ENCODE peak calls at places on chromosomes 5 and 9, in seven cellular contexts. B, U, O, C, E, Y and K are unnamed samples. For H3K9me3, the result is how much of the 10 kb centered on the place peaks cover.

GRCh38 chr5:174610968-174611367 is 113.4 kb upstream of the MSX2 start:
- DNase-seq in B (no peak), U (peak), O (no peak), C (no peak), E (no peak), Y (peak), K (no peak)

GRCh38 chr5:34684281-34684979 is 28.3 kb downstream of the RAI14 start:
- DNase-seq in B (no peak), U (no peak), O (peak), C (peak), E (peak), Y (no peak), K (no peak)

GRCh38 chr9:117917873-117918272 is 213.7 kb downstream of the TLR4 start:
- DNase-seq in B (no peak), U (no peak), O (no peak), C (no peak), E (no peak), Y (no peak), K (no peak)

GRCh38 chr5:67209141-67209771 is 12.7 kb upstream of the CD180 start:
- DNase-seq in B (peak), U (peak), O (peak), C (peak), E (peak), Y (peak), K (peak)

GRCh38 chr9:134781895-134782294 is 98.7 kb upstream of the FCN2 start:
- DNase-seq in B (no peak), U (no peak), O (peak), C (no peak), E (no peak), Y (no peak), K (no peak)

GRCh38 chr5:155768342-155768741 is 558.6 kb upstream of the SGCD start:
- DNase-seq in B (no peak), U (no peak), O (no peak), C (no peak), E (no peak), Y (no peak), K (no peak)

GRCh38 chr9:131714161-131714646 is 25.7 kb downstream of the RAPGEF1 start:
- DNase-seq in B (peak), U (peak), O (no peak), C (peak), E (peak), Y (peak), K (peak)

GRCh38 chr5:138653502-138653901 is 78.3 kb upstream of the HSPA9 start:
- DNase-seq in B (no peak), U (no peak), O (peak), C (no peak), E (no peak), Y (peak), K (no peak)

GRCh38 chr5:119267958-119268386 is 87.8 kb upstream of the TNFAIP8 start:
- DNase-seq in B (peak), U (peak), O (peak), C (peak), E (peak), Y (peak), K (peak)

GRCh38 chr5:53554444-53554843 is 6.0 kb upstream of the NDUFS4 start:
- DNase-seq in B (no peak), U (no peak), O (no peak), C (no peak), E (no peak), Y (no peak), K (no peak)
- H3K9me3 ChIP-seq in B (under half), U (under half), O (under half), C (under half), E (under half), Y (under half), K (under half)

DNA sequence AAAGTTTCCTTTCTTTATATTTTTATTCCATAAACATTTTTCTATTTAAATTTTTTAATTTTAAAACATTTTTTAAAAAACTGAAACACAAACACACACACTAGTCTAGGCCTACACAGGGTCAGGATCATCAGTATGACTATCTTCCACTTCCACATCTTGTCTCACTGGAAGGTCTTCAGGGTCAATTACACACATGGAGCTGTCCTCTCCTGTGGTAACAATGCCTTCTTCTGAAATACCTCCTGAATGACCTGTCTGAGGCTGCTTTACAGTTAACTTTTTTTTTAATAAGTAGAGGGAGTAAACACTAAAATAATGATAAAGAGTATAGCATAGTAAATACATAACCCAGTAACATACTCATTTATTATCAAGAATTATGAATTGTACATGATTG is 17.3 kb upstream of the CEP120 start:
- DNase-seq in B (no peak), U (no peak), O (no peak), C (no peak), E (no peak), Y (no peak), K (no peak)
- H3K4me3 ChIP-seq in B (no peak), U (no peak), O (no peak), C (no peak), E (no peak), Y (no peak), K (no peak)

GRCh38 chr5:26432393-26432792 is 606.0 kb downstream of the CDH9 start:
- DNase-seq in B (no peak), U (no peak), O (no peak), C (no peak), E (no peak), Y (no peak), K (no peak)

GRCh38 chr5:26434688-26435087 is 603.7 kb downstream of the CDH9 start:
- DNase-seq in B (no peak), U (no peak), O (no peak), C (no peak), E (no peak), Y (no peak), K (no peak)

DNA sequence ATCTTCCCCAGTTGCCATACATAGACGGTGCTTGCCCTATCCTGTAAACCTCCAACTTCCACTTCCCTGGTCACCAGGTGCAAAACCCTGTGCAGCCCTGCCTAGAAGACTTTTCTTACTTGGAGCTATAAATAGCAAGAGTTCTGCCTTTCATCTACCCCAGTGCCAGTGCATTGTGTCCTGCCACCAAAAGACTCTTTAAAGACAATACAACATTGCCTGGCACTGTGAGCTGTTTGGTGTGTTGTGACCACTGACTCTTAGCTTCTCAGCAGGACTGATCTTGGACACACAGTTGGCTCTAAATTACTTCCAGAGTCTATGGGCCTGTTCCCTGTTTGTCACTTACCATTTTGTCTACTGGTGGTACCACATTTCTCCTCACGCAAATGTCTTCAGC is 608.1 kb downstream of the CDH9 start:
- DNase-seq in B (no peak), U (no peak), O (no peak), C (no peak), E (no peak), Y (no peak), K (no peak)
- H3K9me3 ChIP-seq in B (under half), U (under half), O (under half), C (under half), E (under half), Y (under half), K (under half)

DNA sequence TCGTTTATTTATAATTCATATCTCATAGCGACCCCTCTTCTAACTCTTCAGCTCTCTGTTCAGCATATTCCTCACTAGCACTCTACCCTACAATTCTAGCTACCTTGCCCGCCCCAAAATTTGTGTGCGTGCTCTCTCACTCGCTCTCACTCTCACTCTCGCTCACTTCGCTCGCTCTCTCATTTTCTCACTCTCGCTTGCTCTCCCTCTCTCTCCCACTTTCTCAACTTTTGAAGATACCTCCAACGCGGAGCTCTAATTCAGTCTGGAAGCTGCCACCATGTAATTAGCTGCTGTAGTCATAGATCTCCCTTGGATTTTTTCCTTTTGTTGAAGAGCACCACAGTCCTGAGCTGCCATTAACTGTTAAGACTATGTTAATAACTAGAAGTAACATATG is 30.4 kb downstream of the GPR21 start:
- DNase-seq in B (no peak), U (no peak), O (no peak), C (no peak), E (no peak), Y (no peak), K (no peak)
- H3K4me3 ChIP-seq in B (no peak), U (no peak), O (no peak), C (no peak), E (no peak), Y (no peak), K (no peak)

DNA sequence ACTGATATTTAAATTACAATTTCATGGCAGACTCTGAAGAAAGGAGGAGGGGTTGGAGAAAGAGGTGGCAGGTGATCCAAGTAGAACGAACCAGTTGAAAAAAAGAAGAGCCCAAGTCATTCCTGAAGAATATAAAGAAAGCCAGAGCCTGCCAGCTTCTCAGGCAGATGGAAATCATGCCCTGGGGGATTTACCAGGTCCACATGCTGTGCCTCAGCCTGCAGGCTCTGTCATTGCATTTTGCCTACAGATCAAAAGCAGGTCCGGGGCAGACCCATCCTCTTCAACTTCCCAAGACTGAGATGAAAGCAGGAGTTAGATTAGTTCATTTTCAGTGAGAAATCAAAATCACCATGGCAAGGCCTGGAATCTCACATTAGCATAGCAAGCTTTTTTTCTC is 48.5 kb downstream of the GDNF start:
- DNase-seq in B (no peak), U (no peak), O (no peak), C (no peak), E (no peak), Y (no peak), K (no peak)
- H3K9me3 ChIP-seq in B (under half), U (under half), O (under half), C (under half), E (under half), Y (under half), K (under half)

DNA sequence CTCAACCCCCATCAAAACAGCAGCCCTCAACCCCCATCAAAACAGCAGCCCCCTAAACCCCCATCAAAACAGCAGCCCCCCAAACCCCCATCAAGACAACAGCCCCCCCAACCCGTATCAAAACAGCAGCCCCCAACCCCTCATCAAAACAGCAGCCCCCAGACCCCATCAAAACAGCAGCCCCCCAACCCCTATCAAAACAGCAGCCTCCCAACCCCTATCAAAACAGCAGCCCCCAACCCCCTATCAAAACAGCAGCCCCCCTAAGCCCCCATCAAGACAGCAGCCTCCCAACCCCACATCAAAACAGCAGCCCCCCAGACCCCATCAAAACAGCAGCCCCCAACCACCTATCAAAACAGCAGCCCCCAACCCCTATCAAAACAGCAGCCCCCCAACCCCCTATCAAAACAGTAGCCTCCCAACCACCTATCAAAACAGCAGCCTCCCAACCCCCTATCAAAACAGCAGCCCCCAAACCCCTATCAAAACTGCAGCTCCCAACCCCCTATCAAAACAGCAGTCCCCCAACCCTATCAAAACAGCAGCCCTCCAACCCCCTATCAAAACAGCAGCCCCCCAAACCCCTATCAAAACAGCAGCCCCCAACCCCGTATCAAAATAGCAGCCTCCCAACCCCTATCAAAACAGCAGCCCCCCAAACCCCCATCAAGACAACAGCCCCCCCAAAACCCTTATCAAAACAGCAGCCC is 1.2 kb downstream of the TPPP start:
- DNase-seq in B (no peak), U (no peak), O (no peak), C (no peak), E (no peak), Y (no peak), K (no peak)
- H3K4me3 ChIP-seq in B (no peak), U (peak), O (no peak), C (peak), E (no peak), Y (no peak), K (peak)

DNA sequence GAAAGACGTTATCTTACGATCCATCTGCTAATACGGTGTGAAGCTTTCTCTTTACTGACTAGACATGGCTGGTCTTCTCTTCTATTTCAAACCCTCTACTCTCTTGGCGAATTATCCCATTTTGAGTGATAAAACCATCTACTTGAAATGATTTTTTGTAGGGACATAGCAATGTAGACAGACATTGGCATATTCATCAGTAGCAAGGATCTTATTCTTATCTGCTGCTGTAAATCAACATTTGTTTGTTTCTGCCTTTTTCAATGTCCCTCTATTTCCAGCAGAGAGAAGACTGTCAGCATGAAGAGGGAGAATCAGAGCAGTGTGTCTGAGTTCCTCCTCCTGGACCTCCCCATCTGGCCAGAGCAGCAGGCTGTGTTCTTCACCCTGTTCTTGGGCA is at the start of gene OR1J4:
- DNase-seq in B (no peak), U (no peak), O (no peak), C (no peak), E (no peak), Y (no peak), K (no peak)
- H3K9me3 ChIP-seq in B (under half), U (under half), O (under half), C (under half), E (under half), Y (under half), K (under half)

GRCh38 chr5:108220834-108221233 is 161.1 kb downstream of the FBXL17 start:
- DNase-seq in B (no peak), U (no peak), O (no peak), C (no peak), E (no peak), Y (no peak), K (no peak)
- H3K4me3 ChIP-seq in B (no peak), U (no peak), O (no peak), C (no peak), E (no peak), Y (no peak), K (no peak)

GRCh38 chr5:144941-145340 is 46.4 kb upstream of the LRRC14B start:
- DNase-seq in B (no peak), U (no peak), O (no peak), C (no peak), E (no peak), Y (no peak), K (no peak)
- H3K9me3 ChIP-seq in B (under half), U (under half), O (under half), C (under half), E (under half), Y (under half), K (under half)